ENCODE peak calls at places on chromosomes 6 and 20, in five cellular contexts. Z is lower leg skin, U is fibroblast of pulmonary artery, R is A549, T is ovary. G is an unnamed sample.

GRCh38 chr20:17648782-17649730 is 33.0 kb downstream of the RRBP1 start:
- DNase-seq in Z (no peak), U (no peak), T (no peak), R (peak), G (no peak)

GRCh38 chr20:20192366-20192765 is 140.0 kb downstream of the CFAP61 start:
- DNase-seq in T (no peak), U (no peak), R (no peak), Z (no peak), G (no peak)

GRCh38 chr20:52852695-52853094 is 119.5 kb upstream of the TSHZ2 start:
- DNase-seq in U (no peak), Z (no peak), R (no peak), T (no peak), G (no peak)

GRCh38 chr6:100289285-100289684 is 175.4 kb downstream of the SIM1 start:
- DNase-seq in Z (no peak), U (no peak), R (peak), T (no peak), G (peak)

GRCh38 chr6:121890307-121890910 is 455.0 kb downstream of the GJA1 start:
- DNase-seq in U (no peak), T (no peak), R (no peak), Z (no peak), G (no peak)

GRCh38 chr6:11197175-11197535 is 35.3 kb downstream of the NEDD9 start:
- DNase-seq in T (no peak), Z (no peak), U (peak), R (no peak), G (no peak)

GRCh38 chr6:130752292-130752691 is 74.9 kb upstream of the SMLR1 start:
- DNase-seq in U (peak), R (no peak), Z (no peak), T (no peak), G (no peak)

GRCh38 chr20:34516874-34517542 is 786 bp downstream of the DYNLRB1 start:
- DNase-seq in T (no peak), R (no peak), U (peak), Z (no peak), G (peak)

GRCh38 chr6:138805431-138805830 is 9.5 kb downstream of the ECT2L start:
- DNase-seq in Z (no peak), R (no peak), U (peak), T (no peak), G (no peak)

GRCh38 chr6:34055223-34055933 is 90.5 kb downstream of the GRM4 start:
- DNase-seq in R (peak), T (peak), Z (no peak), U (peak), G (peak)

GRCh38 chr6:168903638-168904345 is 349.9 kb downstream of the THBS2 start:
- DNase-seq in Z (no peak), U (no peak), R (no peak), T (no peak), G (no peak)

GRCh38 chr6:158571826-158572652 is 12.1 kb downstream of the TMEM181 start:
- DNase-seq in U (no peak), Z (no peak), T (no peak), R (no peak), G (no peak)

GRCh38 chr6:46706464-46706863 is 18.8 kb downstream of the TDRD6 start:
- DNase-seq in U (no peak), R (no peak), T (no peak), Z (no peak), G (no peak)

GRCh38 chr6:130105996-130106704 is 87.8 kb downstream of the L3MBTL3 start:
- DNase-seq in R (no peak), T (no peak), U (no peak), Z (no peak), G (no peak)

GRCh38 chr6:150897400-150897943 is 32.0 kb downstream of the MTHFD1L start:
- DNase-seq in R (no peak), U (no peak), Z (no peak), T (no peak), G (no peak)

GRCh38 chr6:148385379-148385778 is 42.7 kb downstream of the SASH1 start:
- DNase-seq in U (no peak), T (no peak), R (no peak), Z (no peak), G (no peak)

GRCh38 chr6:31378062-31378720 is 21.2 kb upstream of the HLA-B start:
- DNase-seq in T (no peak), R (no peak), Z (no peak), U (no peak), G (no peak)

GRCh38 chr20:31720486-31721407 is 1.9 kb downstream of the BCL2L1 start:
- DNase-seq in R (no peak), U (no peak), Z (no peak), T (no peak), G (peak)

GRCh38 chr6:44676826-44677433 is 289.4 kb downstream of the CDC5L start:
- DNase-seq in R (no peak), T (no peak), Z (no peak), U (no peak), G (no peak)

GRCh38 chr6:31530659-31531058 is 1.9 kb downstream of the MCCD1 start:
- DNase-seq in U (no peak), T (no peak), R (no peak), Z (no peak), G (no peak)

GRCh38 chr6:100460650-100461204 is 4.0 kb downstream of the SIM1 start:
- DNase-seq in T (no peak), R (peak), U (no peak), Z (no peak), G (peak)

GRCh38 chr6:24284006-24284405 is 73.9 kb downstream of the DCDC2 start:
- DNase-seq in T (no peak), R (no peak), U (no peak), Z (no peak), G (no peak)

GRCh38 chr6:916160-916559 is 223.2 kb upstream of the EXOC2 start:
- DNase-seq in R (no peak), Z (no peak), T (no peak), U (no peak), G (no peak)

GRCh38 chr6:108176281-108177089 is 10.7 kb downstream of the NR2E1 start:
- DNase-seq in R (no peak), T (no peak), Z (no peak), U (no peak), G (no peak)

GRCh38 chr20:32406701-32407100 is 48.6 kb downstream of the ASXL1 start:
- DNase-seq in U (no peak), Z (no peak), T (no peak), R (no peak), G (no peak)

GRCh38 chr6:47135772-47136171 is 93.6 kb upstream of the ADGRF1 start:
- DNase-seq in T (no peak), Z (no peak), R (peak), U (peak), G (peak)

GRCh38 chr20:45098096-45098773 is 2.7 kb downstream of the KCNS1 start:
- DNase-seq in Z (no peak), R (no peak), T (no peak), U (peak), G (no peak)

GRCh38 chr20:23752019-23752418 is 1.3 kb upstream of the CST1 start:
- DNase-seq in T (no peak), U (no peak), R (no peak), Z (no peak), G (no peak)

GRCh38 chr6:42520786-42521607 is 42.8 kb upstream of the UBR2 start:
- DNase-seq in R (peak), U (peak), T (no peak), Z (no peak), G (peak)

GRCh38 chr6:13431059-13431656 is 56.2 kb downstream of the GFOD1 start:
- DNase-seq in T (no peak), Z (no peak), U (no peak), R (no peak), G (no peak)

GRCh38 chr6:1786455-1787108 is 176.9 kb downstream of the FOXC1 start:
- DNase-seq in U (no peak), R (no peak), T (no peak), Z (no peak), G (no peak)

GRCh38 chr6:138231399-138231886 is 13.2 kb upstream of the PBOV1 start:
- DNase-seq in R (no peak), Z (no peak), U (no peak), T (no peak), G (no peak)

GRCh38 chr20:20367681-20368413 is at the start of gene INSM1:
- DNase-seq in Z (no peak), T (no peak), R (no peak), U (no peak), G (no peak)

GRCh38 chr6:113371106-113371505 is 486.0 kb upstream of the MARCKS start:
- DNase-seq in R (no peak), U (no peak), Z (no peak), T (no peak), G (no peak)
- TF ChIP-seq CTCF in R (no peak), U (no peak), Z (no peak), T (no peak), G (no peak)

GRCh38 chr6:160520043-160520904 is 143.8 kb downstream of the LPA start:
- DNase-seq in Z (no peak), R (peak), T (peak), U (peak), G (peak)
- TF ChIP-seq CTCF in Z (peak), R (peak), T (peak), U (peak), G (no peak)

DNA sequence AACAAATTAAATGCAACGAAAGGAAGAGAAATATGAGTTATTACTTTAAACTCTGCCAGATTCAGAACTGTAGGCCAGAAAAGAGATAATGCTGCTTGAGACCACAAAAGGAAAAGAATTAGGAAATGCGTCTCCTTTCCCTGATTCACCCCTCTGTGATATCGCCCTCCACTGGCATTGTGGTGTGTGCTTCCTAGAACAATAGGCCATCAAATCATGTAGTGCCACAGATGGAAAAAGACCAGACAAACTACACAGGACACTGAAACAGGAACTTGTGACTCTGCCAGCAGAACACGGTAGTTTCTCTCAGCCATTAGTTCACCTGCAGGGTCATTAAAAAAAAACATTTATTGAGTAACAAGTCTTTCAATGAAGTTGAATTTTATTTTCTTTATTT is 14.8 kb upstream of the LAMA4 start:
- DNase-seq in Z (no peak), U (peak), T (peak), R (no peak), G (peak)
- TF ChIP-seq CTCF in Z (no peak), U (peak), T (peak), R (peak), G (no peak)

GRCh38 chr6:76861403-76861802 is 601.9 kb downstream of the HTR1B start:
- DNase-seq in T (no peak), U (peak), Z (no peak), R (peak), G (peak)
- TF ChIP-seq CTCF in T (no peak), U (peak), Z (no peak), R (no peak), G (peak)

GRCh38 chr6:90098025-90098474 is 198.6 kb downstream of the BACH2 start:
- DNase-seq in T (peak), R (no peak), Z (peak), U (peak), G (peak)
- TF ChIP-seq CTCF in T (no peak), R (no peak), Z (no peak), U (peak), G (peak)

G was measured in MCF 10A.